ENCODE peak calls at places on chromosome 17, in seven cellular contexts. One of them, this sample, is unnamed.
A peak's percentile ranks its signal among the peaks of the same experiment; 100 is the strongest.

GRCh38 chr17:40555296-40556190 is 9.7 kb downstream of the CCR7 start:
- DNase-seq in ELF-1: peak; percentile 61
- DNase-seq in GM13977: peak; percentile 7
- DNase-seq in ecto neural progenitor cell: no peak
- DNase-seq in G401: no peak
- DNase-seq in colonic mucosa: no peak
- DNase-seq in amniotic stem cell: no peak
- DNase-seq in this sample: no peak

GRCh38 chr17:77611791-77612466 is 346.6 kb upstream of the TNRC6C start:
- DNase-seq in ELF-1: no peak
- DNase-seq in GM13977: no peak
- DNase-seq in ecto neural progenitor cell: no peak
- DNase-seq in G401: no peak
- DNase-seq in colonic mucosa: no peak
- DNase-seq in amniotic stem cell: no peak
- DNase-seq in this sample: no peak

GRCh38 chr17:8220783-8221662 is 10.6 kb upstream of the AURKB start:
- DNase-seq in ELF-1: peak; percentile 97
- DNase-seq in GM13977: peak; percentile 66
- DNase-seq in ecto neural progenitor cell: peak; percentile 99
- DNase-seq in G401: peak; percentile 97
- DNase-seq in colonic mucosa: peak; percentile 97
- DNase-seq in amniotic stem cell: peak; percentile 89
- DNase-seq in this sample: peak; percentile 81

GRCh38 chr17:76700627-76701470 is 9.9 kb downstream of the MXRA7 start:
- DNase-seq in ELF-1: peak; percentile 78
- DNase-seq in GM13977: no peak
- DNase-seq in ecto neural progenitor cell: no peak
- DNase-seq in G401: peak; percentile 79
- DNase-seq in colonic mucosa: no peak
- DNase-seq in amniotic stem cell: peak; percentile 76
- DNase-seq in this sample: peak; percentile 66

GRCh38 chr17:28878981-28879380 is 18.6 kb downstream of the FLOT2 start:
- DNase-seq in ELF-1: peak; percentile 76
- DNase-seq in GM13977: peak; percentile 63
- DNase-seq in ecto neural progenitor cell: no peak
- DNase-seq in G401: peak; percentile 21
- DNase-seq in colonic mucosa: peak; percentile 36
- DNase-seq in amniotic stem cell: no peak
- DNase-seq in this sample: no peak

GRCh38 chr17:41919165-41919817 is 540 bp upstream of the ACLY start:
- DNase-seq in ELF-1: peak; percentile 90
- DNase-seq in GM13977: no peak
- DNase-seq in ecto neural progenitor cell: no peak
- DNase-seq in G401: no peak
- DNase-seq in colonic mucosa: peak; percentile 68
- DNase-seq in amniotic stem cell: peak; percentile 66
- DNase-seq in this sample: no peak

GRCh38 chr17:72778161-72779151 is 314.0 kb downstream of the SLC39A11 start:
- DNase-seq in ELF-1: no peak
- DNase-seq in GM13977: no peak
- DNase-seq in ecto neural progenitor cell: no peak
- DNase-seq in G401: no peak
- DNase-seq in colonic mucosa: no peak
- DNase-seq in amniotic stem cell: no peak
- DNase-seq in this sample: no peak

GRCh38 chr17:71423871-71424546 is 696.8 kb upstream of the SOX9 start:
- DNase-seq in ELF-1: no peak
- DNase-seq in GM13977: no peak
- DNase-seq in ecto neural progenitor cell: no peak
- DNase-seq in G401: no peak
- DNase-seq in colonic mucosa: no peak
- DNase-seq in amniotic stem cell: no peak
- DNase-seq in this sample: peak; percentile 65

GRCh38 chr17:38654411-38655398 is 20.1 kb downstream of the EPOP start:
- DNase-seq in ELF-1: no peak
- DNase-seq in GM13977: peak; percentile 65
- DNase-seq in ecto neural progenitor cell: no peak
- DNase-seq in G401: no peak
- DNase-seq in colonic mucosa: no peak
- DNase-seq in amniotic stem cell: no peak
- DNase-seq in this sample: no peak

This sample was measured in non-pigmented ciliary epithelial cell.